ENCODE peak calls at places on chromosomes 4 and X, in ten cellular contexts. N is Right ventricle myocardium inferior, R is astrocyte of the spinal cord, C is ovary, V is brain microvascular endothelial cell, G is GM23248, J is NCI-H1417 treated with DMSO at 0.1 percent for 48 hours, I is mesothelial cell of epicardium, U is lung, L is neural crest cell. K is an unnamed sample.

GRCh38 chr4:109690690-109691410 is 12.4 kb downstream of the CASP6 start:
- DNase-seq in C (no peak), I (no peak), R (no peak), J (no peak), G (no peak), U (no peak), N (peak), L (no peak), V (no peak), K (no peak)

GRCh38 chrX:51891245-51891644 is 2.2 kb upstream of the MAGED1 start:
- DNase-seq in J (no peak), R (no peak), G (no peak), N (no peak), L (no peak), I (no peak), U (no peak), V (no peak), C (no peak), K (no peak)

GRCh38 chrX:115147220-115147619 is 42.0 kb upstream of the RBMXL3 start:
- DNase-seq in L (no peak), I (no peak), V (no peak), N (no peak), R (peak), C (no peak), G (peak), U (no peak), J (no peak), K (no peak)

GRCh38 chrX:100649550-100650356 is 5.8 kb downstream of the SRPX2 start:
- DNase-seq in G (peak), U (peak), V (peak), J (no peak), I (no peak), N (peak), L (no peak), R (peak), C (peak), K (no peak)

GRCh38 chr4:128376958-128377357 is 89.3 kb upstream of the PGRMC2 start:
- DNase-seq in I (no peak), L (no peak), N (no peak), R (no peak), U (no peak), V (no peak), C (no peak), J (no peak), G (no peak), K (no peak)

GRCh38 chr4:182273191-182273935 is 30.2 kb downstream of the TENM3 start:
- DNase-seq in I (no peak), J (no peak), V (no peak), N (no peak), C (no peak), L (no peak), U (no peak), R (no peak), G (no peak), K (no peak)

GRCh38 chr4:13891544-13891939 is 264.0 kb upstream of the BOD1L1 start:
- DNase-seq in J (no peak), V (no peak), I (no peak), G (peak), L (no peak), R (peak), N (no peak), U (no peak), C (no peak), K (no peak)

GRCh38 chrX:47723689-47724088 is 64.7 kb upstream of the UXT start:
- DNase-seq in G (no peak), I (no peak), R (no peak), L (no peak), N (no peak), U (no peak), J (no peak), V (no peak), C (no peak), K (no peak)

GRCh38 chr4:69032847-69033638 is 63.2 kb upstream of the UGT2B7 start:
- DNase-seq in I (no peak), J (no peak), U (no peak), R (no peak), G (no peak), C (no peak), L (no peak), N (no peak), V (no peak), K (no peak)

GRCh38 chr4:1708581-1708980 is 3.5 kb downstream of the SLBP start:
- DNase-seq in V (no peak), C (no peak), R (no peak), N (no peak), G (no peak), J (no peak), U (no peak), L (no peak), I (no peak), K (no peak)